ENCODE peak calls at places on chromosomes 12 and 14, in five cellular contexts. J is left lung, P is lung, U is AG04450, O is dorsolateral prefrontal cortex. C is an unnamed sample. For H3K27me3, the result is how much of the 10 kb centered on the place peaks cover.

GRCh38 chr12:98446060-98446459 is 69.3 kb upstream of the TMPO start:
- DNase-seq in J (no peak), P (no peak), U (no peak), O (no peak), C (no peak)

GRCh38 chr14:69170848-69171247 is 17.9 kb upstream of the DCAF5 start:
- DNase-seq in J (no peak), P (no peak), U (no peak), O (no peak), C (no peak)

GRCh38 chr14:63045234-63045611 is at the start of gene KCNH5:
- DNase-seq in J (peak), P (no peak), U (no peak), O (peak), C (no peak)

GRCh38 chr12:15590180-15590826 is 198.9 kb downstream of the EPS8 start:
- DNase-seq in J (peak), P (peak), U (peak), O (peak), C (no peak)

GRCh38 chr12:84619053-84619452 is 293.5 kb downstream of the SLC6A15 start:
- DNase-seq in J (no peak), P (no peak), U (no peak), O (no peak), C (no peak)

GRCh38 chr12:34119366-34119765 is 97.1 kb downstream of the ALG10 start:
- DNase-seq in J (no peak), P (no peak), U (no peak), O (no peak), C (no peak)

GRCh38 chr12:44525806-44526654 is 350.1 kb downstream of the NELL2 start:
- DNase-seq in J (no peak), P (peak), U (no peak), O (no peak), C (no peak)

GRCh38 chr14:64117671-64118402 is 176.3 kb downstream of the ESR2 start:
- DNase-seq in J (no peak), P (no peak), U (no peak), O (no peak), C (peak)

GRCh38 chr12:74111688-74112360 is 425.8 kb upstream of the ATXN7L3B start:
- DNase-seq in J (no peak), P (no peak), U (no peak), O (no peak), C (no peak)

GRCh38 chr12:113244015-113244983 is 23.0 kb downstream of the TPCN1 start:
- DNase-seq in J (no peak), P (peak), U (no peak), O (peak), C (no peak)

GRCh38 chr12:57836442-57837375 is 9.8 kb downstream of the CTDSP2 start:
- DNase-seq in J (no peak), P (peak), U (peak), O (no peak), C (no peak)

GRCh38 chr14:65926935-65927700 is 514.6 kb downstream of the FUT8 start:
- DNase-seq in J (no peak), P (no peak), U (no peak), O (no peak), C (no peak)

GRCh38 chr12:107822356-107822755 is 47.9 kb downstream of the ASCL4 start:
- DNase-seq in J (no peak), P (peak), U (no peak), O (no peak), C (no peak)

GRCh38 chr12:93621986-93622385 is 49.5 kb downstream of the SOCS2 start:
- DNase-seq in J (no peak), P (peak), U (no peak), O (no peak), C (no peak)

GRCh38 chr12:65631621-65632111 is 192.6 kb upstream of the HMGA2 start:
- DNase-seq in J (no peak), P (no peak), U (peak), O (no peak), C (peak)

GRCh38 chr14:51554339-51554920 is 97.3 kb upstream of the FRMD6 start:
- DNase-seq in J (no peak), P (no peak), U (peak), O (no peak), C (no peak)

GRCh38 chr12:68746572-68747180 is 700 bp downstream of the SLC35E3 start:
- DNase-seq in J (peak), P (peak), U (peak), O (no peak), C (peak)

GRCh38 chr12:68381476-68381875 is 49.3 kb upstream of the MDM1 start:
- DNase-seq in J (no peak), P (no peak), U (no peak), O (no peak), C (no peak)

GRCh38 chr12:48947727-48948126 is 9.6 kb downstream of the ARF3 start:
- DNase-seq in J (no peak), P (no peak), U (no peak), O (no peak), C (no peak)

GRCh38 chr12:1776139-1776975 is 44.0 kb upstream of the LRTM2 start:
- DNase-seq in J (no peak), P (no peak), U (no peak), O (no peak), C (no peak)

GRCh38 chr12:115103884-115104883 is 420.2 kb upstream of the TBX3 start:
- DNase-seq in J (no peak), P (no peak), U (no peak), O (no peak), C (no peak)

GRCh38 chr12:71581206-71581605 is 82.4 kb downstream of the ZFC3H1 start:
- DNase-seq in J (no peak), P (no peak), U (no peak), O (no peak), C (no peak)

GRCh38 chr14:75280831-75281690 is 2.4 kb downstream of the FOS start:
- DNase-seq in J (no peak), P (no peak), U (no peak), O (no peak), C (no peak)

GRCh38 chr12:108704527-108704926 is 26.8 kb downstream of the CORO1C start:
- DNase-seq in J (no peak), P (no peak), U (no peak), O (no peak), C (no peak)

GRCh38 chr12:106032141-106032925 is 106.4 kb downstream of the NUAK1 start:
- DNase-seq in J (no peak), P (no peak), U (no peak), O (no peak), C (no peak)
- TF ChIP-seq CTCF in J (no peak), P (no peak), U (no peak), O (no peak), C (no peak)

GRCh38 chr12:238736-239398 is 23.8 kb downstream of the SLC6A13 start:
- DNase-seq in J (no peak), P (no peak), U (no peak), O (no peak), C (no peak)

GRCh38 chr12:240566-240965 is 22.1 kb downstream of the SLC6A13 start:
- DNase-seq in J (no peak), P (no peak), U (no peak), O (no peak), C (no peak)

GRCh38 chr12:237026-237815 is 23.3 kb upstream of the SLC6A12 start:
- DNase-seq in J (no peak), P (no peak), U (no peak), O (no peak), C (no peak)

GRCh38 chr12:236445-236844 is 22.5 kb upstream of the SLC6A12 start:
- DNase-seq in J (no peak), P (no peak), U (no peak), O (no peak), C (no peak)

GRCh38 chr12:238116-238515 is 24.2 kb upstream of the SLC6A12 start:
- DNase-seq in J (no peak), P (no peak), U (no peak), O (no peak), C (no peak)
- H3K27ac ChIP-seq in J (no peak), P (no peak), U (no peak), O (no peak), C (no peak)

GRCh38 chr12:77115471-77115870 is 50.1 kb upstream of the E2F7 start:
- DNase-seq in J (no peak), P (no peak), U (no peak), O (no peak), C (no peak)

GRCh38 chr12:77108707-77109106 is 43.3 kb upstream of the E2F7 start:
- DNase-seq in J (no peak), P (no peak), U (no peak), O (no peak), C (no peak)

GRCh38 chr12:77118696-77119095 is 53.3 kb upstream of the E2F7 start:
- DNase-seq in J (no peak), P (no peak), U (no peak), O (no peak), C (no peak)

GRCh38 chr12:77116277-77116676 is 50.9 kb upstream of the E2F7 start:
- DNase-seq in J (no peak), P (no peak), U (no peak), O (no peak), C (no peak)

DNA sequence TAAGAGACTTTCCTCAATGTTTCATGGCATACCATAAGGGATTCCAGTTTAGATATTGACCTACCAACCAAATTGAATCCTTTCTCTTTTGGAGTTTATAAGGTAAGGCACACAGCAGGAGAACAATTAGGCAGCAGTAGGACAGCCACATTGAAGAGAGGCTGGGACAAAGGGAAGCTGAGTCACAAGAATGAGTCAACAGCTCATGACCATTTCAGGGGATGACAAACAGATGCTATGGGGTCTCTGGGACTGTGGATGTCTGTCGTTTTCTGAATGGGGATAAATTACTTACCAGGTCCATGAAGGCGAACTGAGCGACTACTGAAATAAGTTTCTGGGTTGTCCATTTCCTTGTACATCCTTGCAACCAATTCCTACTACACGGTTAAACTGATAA is 48.6 kb upstream of the E2F7 start:
- DNase-seq in J (no peak), P (no peak), U (no peak), O (no peak), C (no peak)
- H3K27me3 ChIP-seq in J (under half), P (under half), U (under half), O (under half), C (under half)

DNA sequence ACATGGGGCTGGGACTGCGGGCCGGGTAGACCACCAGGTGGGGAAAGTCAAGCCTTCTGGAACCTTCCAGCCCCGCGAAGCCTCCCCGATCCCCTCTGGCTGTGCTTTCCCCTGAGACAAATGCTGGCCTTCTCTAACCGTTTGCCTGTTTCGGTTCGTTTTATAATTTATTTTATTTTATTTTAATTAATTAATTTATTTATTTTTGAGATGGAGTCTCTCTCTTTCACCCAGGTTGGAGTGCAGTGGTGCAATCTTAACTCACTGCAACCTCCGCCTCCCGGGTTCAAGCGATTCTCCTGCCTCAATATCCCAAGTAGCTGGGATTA is 16.8 kb upstream of the DLK1 start:
- DNase-seq in J (no peak), P (no peak), U (no peak), O (no peak), C (no peak)
- TF ChIP-seq CTCF in J (no peak), P (no peak), U (no peak), O (no peak), C (peak)

GRCh38 chr12:50518129-50518528 is 13.3 kb downstream of the DIP2B start:
- DNase-seq in J (no peak), P (no peak), U (no peak), O (no peak), C (no peak)

GRCh38 chr12:50520345-50520744 is 15.6 kb downstream of the DIP2B start:
- DNase-seq in J (no peak), P (no peak), U (no peak), O (no peak), C (no peak)

GRCh38 chr12:50515587-50515986 is 10.8 kb downstream of the DIP2B start:
- DNase-seq in J (no peak), P (no peak), U (no peak), O (no peak), C (no peak)

GRCh38 chr12:50514526-50515276 is 9.9 kb downstream of the DIP2B start:
- DNase-seq in J (no peak), P (no peak), U (no peak), O (no peak), C (no peak)

DNA sequence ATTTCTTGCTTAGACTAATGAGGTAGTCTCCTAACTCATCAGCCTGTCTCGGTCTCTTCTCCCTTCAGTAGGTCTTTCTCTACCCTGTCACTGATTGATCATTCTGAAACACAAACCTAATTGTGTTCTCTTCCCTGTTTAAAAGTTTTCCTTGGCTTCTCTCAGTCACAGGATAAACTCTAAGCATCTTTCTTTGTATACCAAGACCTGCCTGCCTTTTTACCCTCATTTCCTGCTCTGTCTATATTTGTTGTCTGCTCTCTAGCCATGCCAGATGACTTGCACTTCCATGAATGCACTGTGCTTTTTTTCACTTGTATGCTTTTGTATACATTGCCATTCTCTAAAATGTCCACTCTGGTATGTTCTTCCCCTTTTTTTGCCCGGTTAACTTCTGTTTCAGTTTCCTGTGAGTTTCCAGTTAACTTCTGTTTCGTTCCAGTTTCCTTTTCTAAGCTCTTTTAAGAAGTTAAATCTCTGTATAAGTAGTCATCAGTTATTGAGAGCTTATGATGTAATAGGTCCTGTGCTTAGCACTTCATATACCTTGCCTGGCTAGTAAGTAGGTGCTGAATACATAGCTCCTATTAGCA is 12.8 kb downstream of the DIP2B start:
- DNase-seq in J (no peak), P (no peak), U (peak), O (no peak), C (no peak)
- H3K27ac ChIP-seq in J (peak), P (peak), U (peak), O (peak), C (no peak)

GRCh38 chr12:102052192-102053061 is 9.4 kb downstream of the WASHC3 start:
- DNase-seq in J (peak), P (no peak), U (no peak), O (no peak), C (no peak)

GRCh38 chr12:102051431-102051965 is 10.3 kb downstream of the WASHC3 start:
- DNase-seq in J (no peak), P (no peak), U (no peak), O (no peak), C (no peak)

GRCh38 chr12:102050660-102051430 is 10.9 kb downstream of the WASHC3 start:
- DNase-seq in J (no peak), P (no peak), U (no peak), O (no peak), C (no peak)

GRCh38 chr12:102054345-102054744 is 7.4 kb downstream of the WASHC3 start:
- DNase-seq in J (no peak), P (no peak), U (no peak), O (no peak), C (no peak)

DNA sequence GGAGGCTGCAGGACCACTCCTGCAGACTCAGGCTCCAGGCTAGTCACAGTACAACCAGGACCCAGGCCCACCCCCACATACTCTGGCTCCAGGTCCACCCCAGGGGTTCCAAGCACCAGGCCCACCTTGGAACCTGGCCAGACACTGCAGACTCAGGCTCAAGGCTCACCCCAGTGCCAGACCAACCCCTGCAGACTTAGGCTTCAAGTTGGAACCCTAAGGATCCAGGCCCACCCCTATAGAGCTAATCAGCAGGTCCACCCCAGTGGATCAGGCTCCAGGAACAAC is 8.8 kb downstream of the WASHC3 start:
- DNase-seq in J (peak), P (no peak), U (no peak), O (no peak), C (no peak)
- H3K27me3 ChIP-seq in J (under half), P (under half), U (under half), O (under half), C (under half)

GRCh38 chr14:96698846-96699543 is 98.2 kb upstream of the VRK1 start:
- DNase-seq in J (no peak), P (no peak), U (no peak), O (no peak), C (no peak)
- TF ChIP-seq CTCF in J (no peak), P (no peak), U (no peak), O (no peak), C (no peak)

DNA sequence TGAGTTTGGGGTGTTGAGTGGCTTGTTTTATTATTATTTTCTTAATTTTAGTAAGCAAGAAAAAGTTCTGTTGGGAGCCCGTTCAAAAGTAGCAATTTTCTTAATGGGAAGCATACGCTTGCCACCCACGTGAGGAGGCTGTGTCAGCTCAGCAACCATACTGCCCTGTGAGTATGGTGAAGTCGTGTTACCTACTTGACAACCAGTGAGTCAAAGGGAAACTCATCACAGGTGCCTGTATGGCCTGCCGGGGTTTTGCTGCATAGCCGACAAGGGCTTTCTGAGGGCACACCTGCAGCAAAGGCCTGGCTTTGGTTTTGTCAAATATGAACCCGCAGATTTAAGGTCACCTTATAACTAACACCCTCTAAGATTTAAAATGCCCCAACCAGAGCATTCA is 31.1 kb downstream of the PITPNM2 start:
- DNase-seq in J (no peak), P (no peak), U (no peak), O (no peak), C (no peak)
- H3K27ac ChIP-seq in J (no peak), P (no peak), U (no peak), O (no peak), C (no peak)

GRCh38 chr12:195951-196350 is 18.0 kb downstream of the SLC6A12 start:
- DNase-seq in J (peak), P (no peak), U (no peak), O (no peak), C (no peak)

GRCh38 chr12:196436-196835 is 17.5 kb downstream of the SLC6A12 start:
- DNase-seq in J (peak), P (no peak), U (no peak), O (no peak), C (no peak)

GRCh38 chr12:197911-198695 is 15.9 kb downstream of the SLC6A12 start:
- DNase-seq in J (peak), P (no peak), U (no peak), O (no peak), C (no peak)

GRCh38 chr12:198708-199107 is 15.2 kb downstream of the SLC6A12 start:
- DNase-seq in J (peak), P (no peak), U (no peak), O (no peak), C (no peak)

DNA sequence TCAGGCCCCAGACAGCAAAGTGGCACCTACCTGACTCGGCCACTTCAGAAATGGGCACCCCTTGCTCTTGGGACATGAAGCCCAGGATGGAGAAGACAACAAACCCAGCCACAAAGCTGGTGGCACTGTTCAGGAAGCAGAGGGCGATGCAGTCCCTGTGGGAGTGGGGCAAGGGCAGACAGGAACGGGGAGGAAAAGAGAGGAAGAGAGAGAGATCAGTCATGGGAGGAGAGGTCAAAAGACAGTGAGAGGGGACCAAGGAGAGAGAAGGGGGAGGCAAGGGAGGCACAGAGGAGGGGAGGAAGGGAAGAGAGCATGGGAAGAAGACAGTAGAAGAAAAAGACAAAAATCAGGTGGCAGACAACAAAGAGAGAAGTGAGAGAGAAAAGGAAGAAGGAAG is 16.6 kb downstream of the SLC6A12 start:
- DNase-seq in J (peak), P (no peak), U (no peak), O (no peak), C (no peak)
- H3K27me3 ChIP-seq in J (half or more), P (under half), U (half or more), O (under half), C (under half)

GRCh38 chr14:36105401-36105800 is 71.1 kb downstream of the PTCSC3 start:
- DNase-seq in J (no peak), P (peak), U (no peak), O (no peak), C (no peak)
- TF ChIP-seq CTCF in J (no peak), P (no peak), U (peak), O (no peak), C (no peak)

C was measured in thoracic aorta.